ENCODE peak calls at places on chromosome 19, in ten cellular contexts. A, C, E, U, Z, J, T, R, Y and G are unnamed samples. For H3K4me1, the result is how much of the 10 kb centered on the place peaks cover.

GRCh38 chr19:38059897-38060296 is 152.9 kb downstream of the SIPA1L3 start:
- DNase-seq in A (no peak), C (no peak), E (no peak), U (no peak), Z (no peak), J (no peak), T (no peak), R (no peak), Y (peak), G (peak)

GRCh38 chr19:39325778-39326680 is 5.4 kb upstream of the LRFN1 start:
- DNase-seq in A (peak), C (peak), E (no peak), U (no peak), Z (no peak), J (peak), T (no peak), R (no peak), Y (no peak), G (no peak)

GRCh38 chr19:40542197-40542859 is 34.3 kb upstream of the SHKBP1 start:
- DNase-seq in A (peak), C (peak), E (no peak), U (no peak), Z (no peak), J (no peak), T (peak), R (no peak), Y (no peak), G (no peak)

GRCh38 chr19:55086730-55087541 is 11.3 kb downstream of the EPS8L1 start:
- DNase-seq in A (peak), C (peak), E (peak), U (peak), Z (no peak), J (no peak), T (peak), R (no peak), Y (peak), G (no peak)

GRCh38 chr19:5698635-5699422 is 8.7 kb downstream of the RPL36 start:
- DNase-seq in A (no peak), C (no peak), E (no peak), U (no peak), Z (no peak), J (no peak), T (peak), R (no peak), Y (no peak), G (no peak)

GRCh38 chr19:12946092-12946845 is 607 bp downstream of the RAD23A start:
- DNase-seq in A (peak), C (peak), E (peak), U (peak), Z (peak), J (peak), T (peak), R (no peak), Y (peak), G (peak)

GRCh38 chr19:8307400-8307964 is 676 bp downstream of the CD320 start:
- DNase-seq in A (no peak), C (no peak), E (peak), U (no peak), Z (no peak), J (no peak), T (no peak), R (no peak), Y (no peak), G (peak)

GRCh38 chr19:15452111-15453047 is 2.6 kb upstream of the WIZ start:
- DNase-seq in A (peak), C (peak), E (peak), U (peak), Z (peak), J (peak), T (peak), R (no peak), Y (peak), G (no peak)

GRCh38 chr19:19111138-19111835 is 27.0 kb downstream of the TMEM161A start:
- DNase-seq in A (no peak), C (no peak), E (no peak), U (no peak), Z (no peak), J (no peak), T (no peak), R (no peak), Y (no peak), G (no peak)

GRCh38 chr19:11881151-11881800 is 6.3 kb upstream of the ZNF69 start:
- DNase-seq in A (peak), C (peak), E (peak), U (peak), Z (peak), J (peak), T (peak), R (peak), Y (peak), G (peak)

GRCh38 chr19:10852098-10852800 is 4.0 kb downstream of the C19orf38 start:
- DNase-seq in A (peak), C (peak), E (no peak), U (peak), Z (peak), J (no peak), T (no peak), R (no peak), Y (no peak), G (no peak)

GRCh38 chr19:13165091-13165997 is 15.1 kb downstream of the IER2 start:
- DNase-seq in A (peak), C (no peak), E (peak), U (no peak), Z (no peak), J (no peak), T (peak), R (no peak), Y (peak), G (no peak)

GRCh38 chr19:7191946-7192691 is 102.1 kb downstream of the INSR start:
- DNase-seq in A (no peak), C (no peak), E (no peak), U (no peak), Z (no peak), J (no peak), T (no peak), R (no peak), Y (no peak), G (peak)

GRCh38 chr19:9945319-9945966 is 9.1 kb upstream of the OLFM2 start:
- DNase-seq in A (peak), C (peak), E (peak), U (peak), Z (no peak), J (no peak), T (peak), R (no peak), Y (peak), G (no peak)

GRCh38 chr19:49499030-49499670 is 2.9 kb downstream of the RPS11 start:
- DNase-seq in A (no peak), C (no peak), E (no peak), U (no peak), Z (no peak), J (no peak), T (no peak), R (no peak), Y (no peak), G (no peak)

GRCh38 chr19:21604351-21604926 is 99.0 kb downstream of the ZNF429 start:
- DNase-seq in A (peak), C (peak), E (peak), U (peak), Z (peak), J (no peak), T (no peak), R (no peak), Y (no peak), G (no peak)

GRCh38 chr19:16594681-16595091 is 22.5 kb upstream of the SLC35E1 start:
- DNase-seq in A (no peak), C (no peak), E (no peak), U (no peak), Z (no peak), J (no peak), T (no peak), R (no peak), Y (no peak), G (peak)

GRCh38 chr19:8320564-8321066 is 560 bp downstream of the NDUFA7 start:
- DNase-seq in A (no peak), C (no peak), E (peak), U (no peak), Z (no peak), J (no peak), T (peak), R (no peak), Y (no peak), G (peak)

GRCh38 chr19:16244091-16244490 is 46.4 kb downstream of the AP1M1 start:
- DNase-seq in A (peak), C (peak), E (no peak), U (no peak), Z (no peak), J (no peak), T (no peak), R (no peak), Y (no peak), G (no peak)

GRCh38 chr19:40804783-40805242 is 5.8 kb downstream of the EGLN2 start:
- DNase-seq in A (no peak), C (no peak), E (no peak), U (no peak), Z (no peak), J (no peak), T (no peak), R (no peak), Y (no peak), G (no peak)

GRCh38 chr19:34180273-34180672 is 8.0 kb downstream of the LSM14A start:
- DNase-seq in A (no peak), C (no peak), E (no peak), U (no peak), Z (no peak), J (no peak), T (no peak), R (no peak), Y (no peak), G (no peak)
- H3K4me1 ChIP-seq in A (under half), C (under half), E (under half), U (under half), Z (half or more), J (under half), T (half or more), R (under half), Y (under half), G (under half)

GRCh38 chr19:42178791-42179500 is 38.5 kb downstream of the DEDD2 start:
- DNase-seq in A (no peak), C (no peak), E (no peak), U (no peak), Z (no peak), J (no peak), T (no peak), R (no peak), Y (no peak), G (no peak)
- TF ChIP-seq CTCF in A (peak), C (no peak), E (peak), U (no peak), Z (peak), J (peak), T (no peak), R (peak), Y (peak), G (peak)

DNA sequence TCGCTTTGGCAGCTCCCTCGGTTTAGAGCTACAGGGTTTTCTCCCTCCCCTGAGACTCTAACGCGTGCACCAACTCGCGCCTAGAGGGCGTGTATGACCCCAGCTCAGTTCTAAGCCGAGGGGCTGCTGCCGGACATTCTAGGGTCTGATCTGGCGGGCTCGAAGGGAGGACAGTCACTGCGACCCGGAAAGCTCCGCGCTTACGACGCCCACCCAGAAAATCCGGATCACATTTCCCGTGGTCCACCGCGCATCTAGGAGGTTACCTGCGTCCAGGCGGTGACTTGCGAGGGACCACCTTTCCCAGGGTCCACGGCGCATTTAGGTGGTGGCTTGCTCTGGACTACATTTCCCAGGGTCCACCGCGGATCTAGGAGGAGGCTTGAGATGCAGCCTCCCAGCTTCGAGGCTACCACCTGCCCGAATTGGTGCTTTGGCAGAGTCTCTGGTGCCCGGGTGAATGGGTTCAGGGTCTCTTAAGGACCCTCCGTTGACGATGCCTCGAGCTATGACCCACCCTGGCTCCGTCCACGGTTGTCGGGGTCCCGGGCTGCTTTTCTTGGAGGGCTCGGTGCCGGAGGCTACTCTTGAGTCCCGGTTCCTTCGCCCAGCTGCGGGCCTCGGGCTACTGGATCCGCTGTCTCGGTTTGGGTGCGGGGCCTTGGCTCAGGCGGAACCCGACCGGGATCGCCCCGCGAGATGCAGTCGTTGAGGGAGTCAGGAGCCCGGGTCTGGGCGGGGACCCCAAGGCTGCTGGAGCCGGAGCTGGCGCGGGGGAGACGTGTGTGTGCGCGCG is 30.5 kb downstream of the ZNF146 start:
- DNase-seq in A (peak), C (no peak), E (peak), U (no peak), Z (no peak), J (no peak), T (no peak), R (no peak), Y (no peak), G (no peak)
- H2AFZ ChIP-seq in A (peak), C (peak), E (peak), U (peak), Z (no peak), J (no peak), T (no peak), R (no peak), Y (no peak), G (no peak)

DNA sequence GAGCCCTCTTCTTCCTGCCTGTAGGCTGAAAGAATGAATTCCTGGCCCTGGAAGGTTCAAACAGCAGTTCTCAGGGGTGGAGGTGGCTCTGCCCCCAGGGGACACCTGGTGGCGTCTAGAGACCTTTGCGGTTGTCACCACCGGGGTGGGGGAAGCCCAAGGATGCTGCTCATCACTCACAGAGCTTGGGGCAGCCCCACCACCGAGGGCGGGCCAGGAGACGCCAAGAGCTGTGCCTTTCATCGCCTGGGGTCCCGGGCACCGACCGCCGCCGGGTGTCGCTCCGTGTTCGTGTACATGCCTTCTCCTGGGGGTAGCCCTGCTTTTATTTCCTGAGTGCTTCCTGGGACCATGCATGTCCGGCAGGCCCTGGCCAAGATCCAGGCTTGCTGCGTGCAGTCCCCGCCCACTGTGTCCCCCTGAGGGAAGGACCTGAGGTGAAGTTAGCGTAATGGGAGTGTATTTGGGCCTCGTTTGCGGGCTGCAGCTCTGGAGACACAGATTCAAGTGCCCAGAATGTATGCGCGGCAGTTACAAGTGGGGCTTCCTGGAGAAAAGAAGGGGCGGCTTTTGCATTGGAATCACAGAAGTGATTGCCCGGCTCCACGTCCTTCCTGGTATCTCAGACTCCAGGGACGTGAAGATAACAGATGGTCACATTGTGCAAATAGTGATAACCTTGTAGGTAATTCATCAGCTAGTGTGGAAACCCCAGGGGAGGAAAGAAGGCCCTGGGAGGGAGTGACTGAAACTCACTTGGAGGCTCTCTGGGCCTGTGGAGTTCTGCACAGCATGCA is 7.8 kb downstream of the DOT1L start:
- DNase-seq in A (peak), C (peak), E (peak), U (no peak), Z (no peak), J (no peak), T (peak), R (peak), Y (no peak), G (no peak)
- H3K4me1 ChIP-seq in A (under half), C (under half), E (under half), U (half or more), Z (under half), J (under half), T (half or more), R (under half), Y (under half), G (under half)

DNA sequence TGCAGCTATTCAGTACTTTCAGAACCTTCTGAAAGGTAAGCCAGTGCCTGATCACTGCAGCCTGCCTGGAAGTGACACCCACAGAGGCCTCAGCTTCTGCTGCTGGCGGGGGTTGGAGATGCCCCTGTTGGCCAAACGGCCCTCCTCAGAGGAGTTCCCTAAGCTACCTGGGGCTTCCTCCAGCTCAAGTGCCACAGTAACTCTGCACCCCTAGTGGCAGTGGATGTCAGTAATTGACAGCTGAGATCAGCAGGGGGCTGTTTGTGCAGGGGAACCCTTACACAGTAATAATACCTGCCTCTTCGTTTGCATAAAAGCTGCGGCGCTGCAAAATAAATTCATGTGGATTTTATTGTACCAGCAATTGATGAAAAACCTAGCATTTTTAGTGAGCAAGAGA is 28.9 kb downstream of the TDRD12 start:
- DNase-seq in A (no peak), C (no peak), E (peak), U (no peak), Z (no peak), J (no peak), T (no peak), R (no peak), Y (no peak), G (no peak)
- TF ChIP-seq CTCF in A (no peak), C (no peak), E (peak), U (no peak), Z (no peak), J (no peak), T (peak), R (peak), Y (no peak), G (peak)

GRCh38 chr19:4294389-4294788 is 7.8 kb downstream of the TMIGD2 start:
- DNase-seq in A (no peak), C (no peak), E (no peak), U (no peak), Z (no peak), J (no peak), T (no peak), R (no peak), Y (no peak), G (no peak)
- H2AFZ ChIP-seq in A (no peak), C (no peak), E (no peak), U (no peak), Z (no peak), J (no peak), T (no peak), R (no peak), Y (no peak), G (no peak)

DNA sequence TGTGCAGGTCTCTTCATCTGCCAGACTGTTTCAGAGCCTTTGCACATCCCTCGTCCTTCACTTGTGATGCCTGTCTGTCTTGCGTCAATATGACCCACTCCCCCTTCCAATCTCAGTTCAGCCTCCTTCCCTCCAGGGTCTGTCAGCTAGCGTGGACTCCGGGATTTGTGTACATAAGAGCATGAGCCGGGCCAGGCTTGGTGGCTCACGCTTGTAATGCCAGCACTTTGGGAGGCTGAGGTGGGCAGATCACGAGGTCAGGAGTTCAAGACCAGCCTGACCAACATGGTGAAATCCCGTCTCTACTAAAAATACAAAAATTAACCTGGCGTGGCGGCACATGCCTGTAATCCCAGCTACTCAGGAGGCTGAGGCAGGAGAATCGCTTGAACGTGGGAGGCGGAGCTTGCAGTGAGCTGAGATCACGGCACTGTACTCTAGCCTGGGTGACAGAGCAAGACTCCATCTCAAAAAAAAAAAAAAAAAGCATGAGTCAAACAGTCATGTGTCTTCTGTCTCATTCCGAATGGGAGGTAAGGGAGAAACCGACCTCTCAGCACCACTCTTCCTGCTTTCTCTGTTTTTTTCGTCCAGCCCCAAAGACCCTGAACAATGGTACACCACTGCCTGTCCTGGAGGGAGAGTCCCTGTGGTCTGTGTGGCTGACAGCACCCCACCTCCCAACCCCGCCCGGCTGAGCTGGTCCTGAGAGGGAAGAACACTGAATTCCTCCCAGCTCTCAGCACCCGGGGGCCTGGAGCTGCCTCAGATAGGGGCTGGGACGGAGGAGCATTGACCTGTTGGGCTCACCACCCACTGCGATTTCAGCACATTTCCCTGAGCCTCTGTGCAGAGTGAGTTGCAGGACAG is 2.4 kb upstream of the SIGLEC9 start:
- DNase-seq in A (no peak), C (no peak), E (no peak), U (no peak), Z (no peak), J (no peak), T (no peak), R (no peak), Y (no peak), G (no peak)
- H3K4me1 ChIP-seq in A (under half), C (under half), E (under half), U (under half), Z (under half), J (under half), T (under half), R (under half), Y (under half), G (under half)